ENCODE peak calls at places on chromosomes 11 and 22, in ten cellular contexts. B is heart left ventricle, F is tibial nerve, D is stomach, H is right lobe of liver, C is breast epithelium, L is sigmoid colon, N is H1, Y is K562, W is adrenal gland. O is an unnamed sample. For H3K36me3, the result is how much of the 10 kb centered on the place peaks cover.

GRCh38 chr11:104443387-104443786 is 279.4 kb upstream of the PDGFD start:
- DNase-seq in B (no peak), F (no peak), D (no peak), H (no peak), C (no peak), L (no peak), N (no peak), Y (no peak), W (no peak), O (no peak)

GRCh38 chr22:46894081-46894671 is 131.7 kb downstream of the TBC1D22A start:
- DNase-seq in B (no peak), F (no peak), D (peak), H (no peak), C (no peak), L (no peak), N (no peak), Y (no peak), W (peak), O (no peak)

GRCh38 chr11:128181984-128182383 is 405.4 kb downstream of the ETS1 start:
- DNase-seq in B (no peak), F (no peak), D (no peak), H (no peak), C (no peak), L (no peak), N (no peak), Y (no peak), W (no peak), O (no peak)

GRCh38 chr22:49950396-49950994 is 10.1 kb upstream of the PIM3 start:
- DNase-seq in B (no peak), F (no peak), D (peak), H (no peak), C (no peak), L (no peak), N (no peak), Y (no peak), W (no peak), O (no peak)

GRCh38 chr11:16603890-16604783 is 134.3 kb upstream of the C11orf58 start:
- DNase-seq in B (peak), F (peak), D (peak), H (peak), C (no peak), L (peak), N (peak), Y (peak), W (peak), O (peak)

GRCh38 chr11:64802370-64803162 is 448 bp downstream of the MAP4K2 start:
- DNase-seq in B (no peak), F (no peak), D (no peak), H (no peak), C (no peak), L (peak), N (peak), Y (no peak), W (peak), O (peak)

GRCh38 chr11:19389787-19390303 is 149.1 kb upstream of the E2F8 start:
- DNase-seq in B (no peak), F (peak), D (no peak), H (peak), C (no peak), L (peak), N (no peak), Y (no peak), W (peak), O (no peak)

GRCh38 chr11:27085605-27086004 is 45.0 kb downstream of the BBOX1 start:
- DNase-seq in B (no peak), F (no peak), D (no peak), H (no peak), C (no peak), L (no peak), N (no peak), Y (no peak), W (no peak), O (no peak)

GRCh38 chr22:32389685-32390084 is 22.4 kb downstream of the RTCB start:
- DNase-seq in B (no peak), F (no peak), D (no peak), H (no peak), C (no peak), L (no peak), N (peak), Y (no peak), W (no peak), O (no peak)

GRCh38 chr11:113984781-113985180 is 9.9 kb downstream of the HTR3A start:
- DNase-seq in B (no peak), F (no peak), D (no peak), H (no peak), C (no peak), L (no peak), N (no peak), Y (no peak), W (no peak), O (no peak)

GRCh38 chr11:12244156-12244555 is 133.2 kb upstream of the PARVA start:
- DNase-seq in B (no peak), F (no peak), D (no peak), H (no peak), C (no peak), L (no peak), N (no peak), Y (no peak), W (no peak), O (no peak)

GRCh38 chr11:94803491-94803890 is 35.3 kb downstream of the AMOTL1 start:
- DNase-seq in B (no peak), F (no peak), D (no peak), H (no peak), C (no peak), L (no peak), N (no peak), Y (no peak), W (no peak), O (no peak)

GRCh38 chr11:113618360-113618759 is 87.7 kb downstream of the TMPRSS5 start:
- DNase-seq in B (no peak), F (no peak), D (no peak), H (no peak), C (no peak), L (no peak), N (no peak), Y (no peak), W (no peak), O (peak)

GRCh38 chr11:104892723-104893511 is 5.3 kb downstream of the CASP12 start:
- DNase-seq in B (no peak), F (no peak), D (no peak), H (no peak), C (no peak), L (no peak), N (no peak), Y (no peak), W (no peak), O (no peak)

GRCh38 chr11:115112779-115113178 is 391.4 kb downstream of the CADM1 start:
- DNase-seq in B (no peak), F (no peak), D (no peak), H (no peak), C (no peak), L (no peak), N (no peak), Y (no peak), W (no peak), O (no peak)

GRCh38 chr11:60918251-60918940 is 4.4 kb downstream of the TMEM109 start:
- DNase-seq in B (no peak), F (no peak), D (no peak), H (no peak), C (no peak), L (no peak), N (no peak), Y (peak), W (no peak), O (no peak)

GRCh38 chr11:60915250-60915914 is 1.4 kb downstream of the TMEM109 start:
- DNase-seq in B (peak), F (peak), D (peak), H (no peak), C (no peak), L (peak), N (peak), Y (no peak), W (peak), O (no peak)

GRCh38 chr11:60916669-60917206 is 2.8 kb downstream of the TMEM109 start:
- DNase-seq in B (no peak), F (no peak), D (no peak), H (no peak), C (no peak), L (peak), N (no peak), Y (no peak), W (no peak), O (no peak)

GRCh38 chr11:60918941-60919275 is 5.0 kb downstream of the TMEM109 start:
- DNase-seq in B (no peak), F (no peak), D (no peak), H (no peak), C (no peak), L (no peak), N (no peak), Y (no peak), W (no peak), O (no peak)

DNA sequence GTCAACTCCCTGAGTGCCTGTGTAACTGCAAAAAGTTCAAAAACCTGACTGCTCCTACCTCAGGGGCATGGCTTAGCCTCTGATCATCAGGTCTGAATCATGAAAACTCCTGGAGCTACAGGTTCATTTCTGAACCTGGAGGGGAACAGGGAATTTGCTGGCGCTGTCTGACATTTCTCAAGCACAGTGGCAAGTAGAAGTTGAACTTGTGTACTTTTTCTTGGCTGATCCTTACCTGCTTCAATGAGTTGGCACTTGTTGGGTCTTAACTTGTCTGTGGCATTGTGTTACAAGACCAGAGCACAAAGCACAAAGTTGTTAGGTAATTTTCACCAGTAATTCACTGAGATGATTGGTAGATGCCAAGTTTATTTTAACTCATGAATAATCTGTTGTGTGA is 3.3 kb downstream of the TMEM109 start:
- DNase-seq in B (no peak), F (no peak), D (no peak), H (no peak), C (no peak), L (no peak), N (no peak), Y (no peak), W (no peak), O (no peak)
- H3K36me3 ChIP-seq in B (under half), F (under half), D (under half), H (under half), C (under half), L (under half), N (under half), Y (under half), W (under half), O (under half)

DNA sequence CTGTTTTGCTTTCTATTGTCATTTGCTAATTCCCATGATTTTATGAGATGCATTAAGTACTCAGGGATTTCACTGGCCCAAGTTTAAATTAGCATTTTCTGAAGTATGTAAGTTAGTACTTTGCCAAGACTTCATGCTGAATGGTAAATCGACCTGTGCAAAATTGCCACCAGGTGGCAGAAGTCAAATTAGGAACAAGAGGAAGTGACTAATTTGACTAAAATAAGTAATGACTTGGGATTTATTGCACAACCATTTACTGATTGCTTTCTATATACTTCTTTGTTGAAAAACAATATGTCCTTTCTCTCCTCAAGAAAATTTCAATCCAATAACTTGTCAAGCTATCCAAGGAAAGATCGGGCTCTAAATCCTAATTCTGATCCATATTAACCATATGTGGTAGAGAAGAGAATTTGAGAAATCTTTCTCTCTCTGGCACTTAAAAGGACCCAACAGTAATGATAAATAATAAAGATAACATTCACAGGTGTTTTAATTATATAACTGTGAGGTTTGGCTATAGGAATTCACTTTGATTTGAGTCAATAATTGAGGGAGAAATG is 253.7 kb upstream of the CHORDC1 start:
- DNase-seq in B (no peak), F (peak), D (peak), H (peak), C (no peak), L (no peak), N (no peak), Y (no peak), W (peak), O (no peak)
- TF ChIP-seq CTCF in B (peak), F (no peak), D (no peak), H (peak), C (no peak), L (no peak), N (peak), Y (no peak), W (peak), O (no peak)

DNA sequence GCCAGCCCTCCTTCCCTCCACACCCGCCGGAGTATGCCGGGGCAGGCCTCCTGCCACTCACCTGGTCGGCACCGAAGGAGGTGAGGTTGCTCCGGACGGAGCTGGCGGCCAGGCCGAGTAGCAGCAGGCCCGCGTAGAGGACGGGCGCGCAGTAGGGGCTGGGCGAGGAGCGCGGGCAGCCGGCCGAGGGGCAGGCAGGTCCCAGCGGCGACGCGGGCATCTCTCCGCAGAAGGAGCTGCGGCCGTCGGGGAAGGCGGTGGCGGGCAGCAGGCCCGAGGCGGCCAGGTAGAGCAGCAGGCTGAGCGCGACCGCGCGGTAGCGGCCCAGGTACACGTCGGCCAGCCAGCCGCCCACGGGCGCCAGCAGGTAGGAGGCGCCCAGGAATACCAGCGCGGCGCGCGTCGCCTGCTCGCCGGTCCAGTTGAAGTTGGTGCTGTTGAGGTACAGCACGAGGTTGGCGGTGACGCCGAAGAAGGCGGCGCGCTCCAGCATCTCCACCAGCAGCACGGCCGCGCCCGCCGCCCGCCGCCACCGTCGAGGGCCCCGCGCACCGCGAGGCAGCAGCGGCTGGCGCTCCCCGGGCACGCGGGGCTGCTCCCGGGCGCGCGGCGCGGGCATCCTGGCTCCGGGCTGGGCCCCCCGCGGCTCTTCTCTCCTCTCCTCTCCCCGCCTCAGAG is 904 bp downstream of the SLC15A3 start:
- DNase-seq in B (no peak), F (no peak), D (peak), H (peak), C (no peak), L (no peak), N (peak), Y (no peak), W (no peak), O (no peak)
- TF ChIP-seq POLR2A in B (no peak), F (no peak), D (no peak), H (no peak), C (no peak), L (no peak), N (peak), Y (no peak), W (no peak), O (no peak)

GRCh38 chr11:34080609-34081008 is 24.8 kb upstream of the NAT10 start:
- DNase-seq in B (no peak), F (no peak), D (no peak), H (no peak), C (no peak), L (no peak), N (no peak), Y (no peak), W (no peak), O (no peak)

GRCh38 chr11:34086554-34087278 is 18.7 kb upstream of the NAT10 start:
- DNase-seq in B (no peak), F (no peak), D (no peak), H (no peak), C (no peak), L (no peak), N (no peak), Y (no peak), W (no peak), O (no peak)

GRCh38 chr11:34084637-34085036 is 20.8 kb upstream of the NAT10 start:
- DNase-seq in B (no peak), F (no peak), D (no peak), H (no peak), C (no peak), L (no peak), N (no peak), Y (no peak), W (no peak), O (no peak)
- H3K36me3 ChIP-seq in B (half or more), F (under half), D (half or more), H (half or more), C (under half), L (half or more), N (under half), Y (half or more), W (under half), O (under half)

GRCh38 chr11:1502971-1503707 is 16.6 kb upstream of the MOB2 start:
- DNase-seq in B (peak), F (no peak), D (peak), H (peak), C (peak), L (peak), N (no peak), Y (no peak), W (peak), O (no peak)

GRCh38 chr11:1504581-1505290 is 18.2 kb upstream of the MOB2 start:
- DNase-seq in B (no peak), F (no peak), D (no peak), H (peak), C (no peak), L (no peak), N (no peak), Y (no peak), W (no peak), O (no peak)

GRCh38 chr11:1504164-1504563 is 17.6 kb upstream of the MOB2 start:
- DNase-seq in B (no peak), F (no peak), D (no peak), H (peak), C (no peak), L (no peak), N (no peak), Y (no peak), W (no peak), O (no peak)

GRCh38 chr11:1502168-1502955 is 15.8 kb upstream of the MOB2 start:
- DNase-seq in B (no peak), F (no peak), D (no peak), H (peak), C (no peak), L (no peak), N (no peak), Y (no peak), W (no peak), O (no peak)

DNA sequence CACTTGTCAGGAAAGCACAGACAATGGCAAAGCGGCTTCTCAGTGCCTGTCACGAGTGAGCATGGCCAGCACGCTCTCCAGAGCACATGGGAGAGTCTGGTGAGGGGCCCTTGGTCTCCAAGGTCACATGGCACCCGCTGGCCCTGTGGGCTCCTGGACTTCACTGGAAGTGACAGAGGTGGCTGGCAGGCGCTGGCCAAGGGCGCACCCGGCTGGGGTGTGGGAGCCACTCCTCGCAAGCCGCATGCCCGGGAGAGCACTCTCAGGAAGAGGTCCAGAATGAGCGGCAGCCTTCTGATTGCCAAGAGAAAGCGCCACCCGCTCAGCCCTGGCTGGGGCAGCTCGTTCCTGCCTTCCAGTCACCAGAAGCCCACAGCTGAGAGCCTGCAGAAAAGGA is 17.1 kb upstream of the MOB2 start:
- DNase-seq in B (peak), F (no peak), D (peak), H (peak), C (no peak), L (no peak), N (no peak), Y (no peak), W (no peak), O (no peak)
- TF ChIP-seq CTCF in B (no peak), F (no peak), D (no peak), H (no peak), C (no peak), L (no peak), N (no peak), Y (no peak), W (no peak), O (no peak)

DNA sequence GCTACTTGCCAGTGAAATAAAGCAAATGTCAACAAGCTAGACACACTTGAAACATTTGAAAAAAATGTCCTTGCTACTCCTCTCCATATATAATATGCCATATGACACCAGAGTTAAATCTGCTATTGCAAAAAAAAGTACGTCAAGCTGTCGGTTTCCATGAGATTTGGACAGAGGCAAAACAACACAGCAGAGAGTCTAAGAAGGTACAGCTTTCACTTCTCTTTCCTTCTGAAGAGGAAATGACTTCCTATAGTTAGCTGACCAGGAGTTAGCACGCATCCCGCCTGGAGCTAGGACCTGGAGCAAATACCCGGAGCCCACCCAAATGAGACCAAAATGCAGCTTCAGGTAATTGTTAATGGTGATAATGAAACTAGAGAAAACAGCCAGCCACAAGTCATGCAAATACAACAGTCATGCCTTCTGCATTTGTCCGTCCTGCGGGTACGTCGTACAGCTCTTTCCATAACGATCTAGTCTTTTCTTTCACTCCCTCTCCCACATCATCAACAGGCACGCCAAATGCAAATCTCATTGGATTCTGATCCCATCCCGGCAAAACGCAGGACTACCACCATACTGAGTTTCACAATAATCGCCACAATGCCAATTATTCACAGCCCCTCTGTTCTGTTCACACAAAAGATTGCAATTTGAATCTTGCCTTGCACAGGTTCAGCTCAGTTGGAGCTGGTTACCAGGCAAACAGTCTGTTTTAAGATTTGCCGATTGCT is 395.0 kb upstream of the CCDC90B start:
- DNase-seq in B (no peak), F (no peak), D (no peak), H (no peak), C (no peak), L (no peak), N (no peak), Y (no peak), W (no peak), O (no peak)
- TF ChIP-seq POLR2A in B (no peak), F (no peak), D (no peak), H (no peak), C (no peak), L (no peak), N (no peak), Y (no peak), W (no peak), O (no peak)

GRCh38 chr22:23286296-23286695 is 106.0 kb downstream of the BCR start:
- DNase-seq in B (no peak), F (no peak), D (no peak), H (no peak), C (no peak), L (no peak), N (no peak), Y (peak), W (no peak), O (no peak)
- H3K36me3 ChIP-seq in B (under half), F (under half), D (half or more), H (under half), C (under half), L (under half), N (under half), Y (half or more), W (under half), O (under half)

O was measured in uterus.